ENCODE peak calls at places on chromosomes 4 and X, in nine cellular contexts. One of them, this sample, is unnamed.

GRCh38 chrX:111071542-111072277 is 24.3 kb upstream of the PAK3 start:
- DNase-seq in suprapubic skin: no peak
- DNase-seq in GM12865: no peak
- DNase-seq in glutamatergic neuron: no peak
- DNase-seq in left ventricle myocardium inferior: no peak
- DNase-seq in right atrium auricular region: no peak
- DNase-seq in CD4-positive, alpha-beta T cell: no peak
- DNase-seq in stomach: no peak
- DNase-seq in MCF 10A: no peak
- DNase-seq in this sample: no peak

GRCh38 chrX:71992711-71993110 is 82.1 kb downstream of the NHSL2 start:
- DNase-seq in MCF 10A: no peak
- DNase-seq in left ventricle myocardium inferior: no peak
- DNase-seq in CD4-positive, alpha-beta T cell: peak
- DNase-seq in GM12865: peak
- DNase-seq in suprapubic skin: no peak
- DNase-seq in glutamatergic neuron: no peak
- DNase-seq in right atrium auricular region: no peak
- DNase-seq in stomach: no peak
- DNase-seq in this sample: no peak

GRCh38 chr4:110287130-110287529 is 88.7 kb upstream of the ELOVL6 start:
- DNase-seq in left ventricle myocardium inferior: no peak
- DNase-seq in suprapubic skin: no peak
- DNase-seq in right atrium auricular region: no peak
- DNase-seq in CD4-positive, alpha-beta T cell: no peak
- DNase-seq in MCF 10A: peak
- DNase-seq in glutamatergic neuron: no peak
- DNase-seq in GM12865: peak
- DNase-seq in stomach: no peak
- DNase-seq in this sample: peak

GRCh38 chr4:4225915-4226605 is 669 bp downstream of the OTOP1 start:
- DNase-seq in left ventricle myocardium inferior: no peak
- DNase-seq in MCF 10A: no peak
- DNase-seq in glutamatergic neuron: peak
- DNase-seq in right atrium auricular region: no peak
- DNase-seq in stomach: no peak
- DNase-seq in suprapubic skin: no peak
- DNase-seq in CD4-positive, alpha-beta T cell: no peak
- DNase-seq in GM12865: no peak
- DNase-seq in this sample: no peak

GRCh38 chr4:23312686-23313085 is 577.2 kb downstream of the PPARGC1A start:
- DNase-seq in CD4-positive, alpha-beta T cell: no peak
- DNase-seq in left ventricle myocardium inferior: no peak
- DNase-seq in MCF 10A: no peak
- DNase-seq in stomach: no peak
- DNase-seq in suprapubic skin: no peak
- DNase-seq in right atrium auricular region: no peak
- DNase-seq in glutamatergic neuron: no peak
- DNase-seq in GM12865: no peak
- DNase-seq in this sample: no peak

GRCh38 chrX:45623266-45623665 is 422.6 kb upstream of the DIPK2B start:
- DNase-seq in suprapubic skin: no peak
- DNase-seq in glutamatergic neuron: no peak
- DNase-seq in left ventricle myocardium inferior: no peak
- DNase-seq in GM12865: no peak
- DNase-seq in right atrium auricular region: no peak
- DNase-seq in CD4-positive, alpha-beta T cell: no peak
- DNase-seq in stomach: no peak
- DNase-seq in MCF 10A: peak
- DNase-seq in this sample: peak

GRCh38 chr4:8504279-8505007 is 63.9 kb downstream of the TRMT44 start:
- DNase-seq in left ventricle myocardium inferior: no peak
- DNase-seq in CD4-positive, alpha-beta T cell: no peak
- DNase-seq in suprapubic skin: no peak
- DNase-seq in right atrium auricular region: no peak
- DNase-seq in GM12865: no peak
- DNase-seq in MCF 10A: peak
- DNase-seq in glutamatergic neuron: no peak
- DNase-seq in stomach: peak
- DNase-seq in this sample: no peak

GRCh38 chr4:112881842-112882241 is 167.6 kb upstream of the ANK2 start:
- DNase-seq in suprapubic skin: no peak
- DNase-seq in left ventricle myocardium inferior: no peak
- DNase-seq in right atrium auricular region: no peak
- DNase-seq in GM12865: no peak
- DNase-seq in stomach: no peak
- DNase-seq in MCF 10A: no peak
- DNase-seq in CD4-positive, alpha-beta T cell: no peak
- DNase-seq in glutamatergic neuron: peak
- DNase-seq in this sample: no peak

GRCh38 chr4:88616275-88616996 is 24.2 kb downstream of the HERC3 start:
- DNase-seq in MCF 10A: peak
- DNase-seq in glutamatergic neuron: no peak
- DNase-seq in GM12865: no peak
- DNase-seq in CD4-positive, alpha-beta T cell: no peak
- DNase-seq in left ventricle myocardium inferior: no peak
- DNase-seq in suprapubic skin: no peak
- DNase-seq in stomach: no peak
- DNase-seq in right atrium auricular region: no peak
- DNase-seq in this sample: peak

GRCh38 chr4:121783210-121783609 is 17.9 kb upstream of the EXOSC9 start:
- DNase-seq in suprapubic skin: no peak
- DNase-seq in right atrium auricular region: no peak
- DNase-seq in left ventricle myocardium inferior: no peak
- DNase-seq in MCF 10A: no peak
- DNase-seq in stomach: no peak
- DNase-seq in GM12865: no peak
- DNase-seq in CD4-positive, alpha-beta T cell: no peak
- DNase-seq in glutamatergic neuron: no peak
- DNase-seq in this sample: no peak

GRCh38 chrX:1242901-1243402 is 25.7 kb upstream of the CSF2RA start:
- DNase-seq in stomach: no peak
- DNase-seq in CD4-positive, alpha-beta T cell: no peak
- DNase-seq in GM12865: peak
- DNase-seq in right atrium auricular region: no peak
- DNase-seq in suprapubic skin: no peak
- DNase-seq in MCF 10A: peak
- DNase-seq in left ventricle myocardium inferior: no peak
- DNase-seq in glutamatergic neuron: no peak
- DNase-seq in this sample: no peak

GRCh38 chrX:1239681-1240142 is 27.3 kb upstream of the CRLF2 start:
- DNase-seq in glutamatergic neuron: no peak
- DNase-seq in suprapubic skin: peak
- DNase-seq in right atrium auricular region: peak
- DNase-seq in stomach: peak
- DNase-seq in left ventricle myocardium inferior: peak
- DNase-seq in CD4-positive, alpha-beta T cell: no peak
- DNase-seq in MCF 10A: no peak
- DNase-seq in GM12865: peak
- DNase-seq in this sample: no peak

GRCh38 chrX:1248381-1249061 is 20.1 kb upstream of the CSF2RA start:
- DNase-seq in left ventricle myocardium inferior: no peak
- DNase-seq in GM12865: peak
- DNase-seq in MCF 10A: no peak
- DNase-seq in glutamatergic neuron: peak
- DNase-seq in stomach: no peak
- DNase-seq in suprapubic skin: no peak
- DNase-seq in right atrium auricular region: no peak
- DNase-seq in CD4-positive, alpha-beta T cell: no peak
- DNase-seq in this sample: no peak

GRCh38 chrX:1246816-1247215 is 21.8 kb upstream of the CSF2RA start:
- DNase-seq in GM12865: peak
- DNase-seq in CD4-positive, alpha-beta T cell: peak
- DNase-seq in suprapubic skin: no peak
- DNase-seq in right atrium auricular region: peak
- DNase-seq in stomach: peak
- DNase-seq in MCF 10A: peak
- DNase-seq in glutamatergic neuron: peak
- DNase-seq in left ventricle myocardium inferior: peak
- DNase-seq in this sample: peak

DNA sequence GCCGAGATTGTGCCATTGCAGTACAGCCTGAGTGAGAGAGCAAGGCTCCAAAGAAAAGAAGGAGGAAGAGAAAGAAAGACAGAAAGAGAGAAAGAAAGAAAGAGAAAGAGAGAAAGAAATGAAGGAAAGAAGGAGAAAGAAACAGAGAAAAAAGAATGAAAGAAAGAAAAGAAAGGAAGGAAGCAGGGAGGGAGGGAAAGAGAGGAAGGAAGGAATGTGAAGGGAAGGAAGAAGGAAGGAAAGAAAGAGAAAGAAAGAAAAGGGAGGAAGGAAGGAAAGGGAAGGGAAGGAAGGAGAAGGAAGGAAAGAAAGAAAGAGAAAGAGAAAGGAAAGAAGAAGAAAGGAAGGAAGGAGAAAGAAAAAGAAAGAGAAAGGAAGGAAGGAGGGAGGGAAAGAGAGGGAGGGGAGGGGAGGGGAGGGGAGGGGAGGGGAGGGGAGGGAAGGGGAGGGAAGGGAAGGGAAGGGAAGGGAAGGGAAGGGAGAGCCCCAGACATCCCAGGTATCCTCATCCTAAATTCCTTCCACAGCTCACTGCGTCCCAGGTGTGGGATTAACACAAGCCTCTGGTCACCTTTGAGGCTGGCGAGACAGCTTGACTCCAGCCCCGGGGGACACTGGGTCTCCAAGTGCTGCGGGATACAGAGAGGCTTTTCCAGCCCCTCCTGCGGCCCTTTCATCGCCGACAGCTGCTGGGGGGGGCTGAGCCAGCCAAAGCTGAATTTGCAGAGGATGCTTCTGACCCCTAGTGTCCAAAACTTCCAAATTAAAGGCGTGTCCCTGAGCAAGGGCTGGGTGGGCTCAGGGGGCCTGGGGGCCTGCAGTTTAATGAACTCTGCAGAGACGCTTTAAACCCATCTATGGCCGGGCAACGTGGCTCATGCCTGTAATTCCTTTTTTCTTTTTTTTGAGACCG is 24.2 kb upstream of the CSF2RA start:
- DNase-seq in left ventricle myocardium inferior: no peak
- DNase-seq in GM12865: peak
- DNase-seq in suprapubic skin: no peak
- DNase-seq in stomach: no peak
- DNase-seq in CD4-positive, alpha-beta T cell: no peak
- DNase-seq in glutamatergic neuron: peak
- DNase-seq in right atrium auricular region: no peak
- DNase-seq in MCF 10A: no peak
- DNase-seq in this sample: no peak
- TF ChIP-seq CTCF in left ventricle myocardium inferior: no peak
- TF ChIP-seq CTCF in GM12865: peak
- TF ChIP-seq CTCF in suprapubic skin: no peak
- TF ChIP-seq CTCF in stomach: no peak
- TF ChIP-seq CTCF in CD4-positive, alpha-beta T cell: no peak
- TF ChIP-seq CTCF in glutamatergic neuron: no peak
- TF ChIP-seq CTCF in right atrium auricular region: no peak
- TF ChIP-seq CTCF in MCF 10A: peak
- TF ChIP-seq CTCF in this sample: no peak

DNA sequence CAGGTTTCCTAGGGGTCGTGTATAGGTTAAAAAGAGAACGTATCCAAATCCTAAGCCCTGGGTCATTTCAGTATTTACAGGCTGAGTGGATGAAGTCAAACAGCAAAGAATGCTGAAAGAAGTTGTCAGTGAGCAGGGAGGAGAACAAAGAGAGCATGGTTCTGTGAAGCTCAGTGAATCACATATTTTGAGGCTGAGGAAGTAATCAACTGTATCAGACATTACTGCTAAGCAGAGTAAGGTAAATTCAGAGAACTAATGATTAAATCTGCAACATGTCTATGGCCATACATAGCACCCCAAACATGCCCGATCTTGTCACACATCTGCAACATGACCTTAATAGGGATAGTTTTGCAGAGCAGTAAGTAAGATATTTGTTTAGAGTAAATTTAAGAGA is 1130.3 kb downstream of the RAPGEF2 start:
- DNase-seq in stomach: no peak
- DNase-seq in left ventricle myocardium inferior: no peak
- DNase-seq in suprapubic skin: no peak
- DNase-seq in CD4-positive, alpha-beta T cell: no peak
- DNase-seq in MCF 10A: peak
- DNase-seq in GM12865: no peak
- DNase-seq in right atrium auricular region: no peak
- DNase-seq in glutamatergic neuron: no peak
- DNase-seq in this sample: no peak
- TF ChIP-seq CTCF in stomach: no peak
- TF ChIP-seq CTCF in left ventricle myocardium inferior: no peak
- TF ChIP-seq CTCF in suprapubic skin: no peak
- TF ChIP-seq CTCF in CD4-positive, alpha-beta T cell: no peak
- TF ChIP-seq CTCF in MCF 10A: no peak
- TF ChIP-seq CTCF in GM12865: no peak
- TF ChIP-seq CTCF in right atrium auricular region: no peak
- TF ChIP-seq CTCF in glutamatergic neuron: no peak
- TF ChIP-seq CTCF in this sample: no peak

DNA sequence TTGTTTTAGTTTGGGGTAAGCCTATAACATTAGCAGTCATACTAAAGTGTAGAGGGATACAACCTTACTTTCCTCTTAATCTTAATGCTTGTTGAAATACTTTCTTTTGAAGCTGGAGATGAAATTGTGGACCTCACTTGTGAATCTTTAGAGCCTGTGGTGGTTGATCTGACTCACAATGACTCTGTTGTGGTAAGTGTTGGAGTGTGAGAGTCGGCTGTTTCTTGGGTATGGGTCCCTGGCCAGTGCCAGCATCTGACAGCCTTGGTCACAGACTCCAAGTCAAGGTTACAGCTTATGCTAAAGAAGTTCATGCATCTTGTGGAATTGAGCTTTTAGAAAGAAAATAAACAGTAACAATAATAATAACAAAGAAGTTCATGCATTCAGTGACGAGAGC is 31.6 kb downstream of the RNF4 start:
- DNase-seq in left ventricle myocardium inferior: no peak
- DNase-seq in MCF 10A: no peak
- DNase-seq in right atrium auricular region: no peak
- DNase-seq in GM12865: no peak
- DNase-seq in stomach: no peak
- DNase-seq in glutamatergic neuron: no peak
- DNase-seq in CD4-positive, alpha-beta T cell: no peak
- DNase-seq in suprapubic skin: no peak
- DNase-seq in this sample: no peak
- TF ChIP-seq CTCF in left ventricle myocardium inferior: no peak
- TF ChIP-seq CTCF in MCF 10A: no peak
- TF ChIP-seq CTCF in right atrium auricular region: no peak
- TF ChIP-seq CTCF in GM12865: no peak
- TF ChIP-seq CTCF in stomach: no peak
- TF ChIP-seq CTCF in glutamatergic neuron: no peak
- TF ChIP-seq CTCF in CD4-positive, alpha-beta T cell: no peak
- TF ChIP-seq CTCF in suprapubic skin: no peak
- TF ChIP-seq CTCF in this sample: no peak

GRCh38 chrX:150504399-150505186 is 63.8 kb upstream of the MTM1 start:
- DNase-seq in glutamatergic neuron: no peak
- DNase-seq in left ventricle myocardium inferior: no peak
- DNase-seq in CD4-positive, alpha-beta T cell: no peak
- DNase-seq in MCF 10A: no peak
- DNase-seq in GM12865: no peak
- DNase-seq in stomach: no peak
- DNase-seq in suprapubic skin: no peak
- DNase-seq in right atrium auricular region: no peak
- DNase-seq in this sample: peak
- TF ChIP-seq CTCF in glutamatergic neuron: no peak
- TF ChIP-seq CTCF in left ventricle myocardium inferior: peak
- TF ChIP-seq CTCF in CD4-positive, alpha-beta T cell: no peak
- TF ChIP-seq CTCF in MCF 10A: no peak
- TF ChIP-seq CTCF in GM12865: no peak
- TF ChIP-seq CTCF in stomach: no peak
- TF ChIP-seq CTCF in suprapubic skin: no peak
- TF ChIP-seq CTCF in right atrium auricular region: no peak
- TF ChIP-seq CTCF in this sample: peak